ENCODE peak calls at places on chromosomes 5 and 9, in six cellular contexts. K is stomach, E is GM23338, C is sigmoid colon, J is breast epithelium, P is prostate gland. B is an unnamed sample.

GRCh38 chr5:68644971-68645370 is 429.4 kb downstream of the PIK3R1 start:
- DNase-seq in K (no peak), E (no peak), P (no peak), C (no peak), J (no peak), B (no peak)

GRCh38 chr5:12616093-12616492 is 711.8 kb upstream of the CTNND2 start:
- DNase-seq in K (no peak), C (no peak), J (no peak), E (no peak), P (no peak), B (no peak)

GRCh38 chr9:19788614-19789271 is at the start of gene SLC24A2:
- DNase-seq in J (no peak), P (no peak), K (no peak), C (no peak), E (peak), B (no peak)

GRCh38 chr5:116990010-116990409 is 415.4 kb upstream of the SEMA6A start:
- DNase-seq in E (peak), K (no peak), J (no peak), C (no peak), P (no peak), B (no peak)

GRCh38 chr9:125521462-125522327 is 185.3 kb downstream of the MAPKAP1 start:
- DNase-seq in C (no peak), P (no peak), J (no peak), K (no peak), E (no peak), B (peak)

GRCh38 chr5:141958113-141958512 is at the start of gene PCDH12:
- DNase-seq in J (no peak), K (no peak), C (peak), P (no peak), E (peak), B (no peak)

GRCh38 chr9:133891741-133892140 is 100.4 kb downstream of the VAV2 start:
- DNase-seq in C (no peak), K (no peak), P (no peak), E (no peak), J (no peak), B (no peak)

GRCh38 chr9:72022846-72023245 is 37.6 kb downstream of the C9orf57 start:
- DNase-seq in C (no peak), E (no peak), J (no peak), P (no peak), K (no peak), B (no peak)

GRCh38 chr5:176400382-176401156 is 12.0 kb downstream of the HIGD2A start:
- DNase-seq in K (peak), P (no peak), C (peak), E (no peak), J (no peak), B (no peak)

GRCh38 chr5:141878186-141878770 is at the start of gene PCDH1:
- DNase-seq in J (peak), P (peak), K (peak), C (no peak), E (peak), B (no peak)

GRCh38 chr5:107455111-107455544 is 215.6 kb downstream of the EFNA5 start:
- DNase-seq in E (no peak), K (no peak), J (no peak), C (no peak), P (no peak), B (no peak)

GRCh38 chr9:120931278-120932085 is 4.9 kb upstream of the TRAF1 start:
- DNase-seq in E (no peak), C (no peak), J (no peak), K (peak), P (no peak), B (peak)

GRCh38 chr5:60688980-60689379 is 11.0 kb downstream of the DEPDC1B start:
- DNase-seq in K (no peak), J (no peak), C (no peak), E (no peak), P (no peak), B (no peak)
- TF ChIP-seq CTCF in K (no peak), J (no peak), C (no peak), E (peak), P (no peak), B (no peak)

GRCh38 chr5:175123542-175123941 is 320.4 kb downstream of the DRD1 start:
- DNase-seq in J (no peak), K (no peak), P (no peak), E (no peak), C (no peak), B (no peak)
- TF ChIP-seq POLR2AphosphoS5 in J (no peak), K (no peak), P (no peak), E (no peak), C (no peak), B (no peak)

GRCh38 chr5:61132559-61132958 is 29.7 kb downstream of the SMIM15 start:
- DNase-seq in E (peak), C (no peak), J (no peak), P (no peak), K (no peak), B (no peak)
- TF ChIP-seq CTCF in E (no peak), C (no peak), J (no peak), P (no peak), K (no peak), B (no peak)

GRCh38 chr5:55234171-55234700 is 828 bp upstream of the CCNO start:
- DNase-seq in P (no peak), C (no peak), J (no peak), K (peak), E (peak), B (no peak)

GRCh38 chr5:55232194-55232984 is 1.0 kb downstream of the CCNO start:
- DNase-seq in J (no peak), E (peak), C (no peak), K (peak), P (peak), B (no peak)

GRCh38 chr5:55231029-55231475 is 2.4 kb downstream of the CCNO start:
- DNase-seq in E (no peak), P (no peak), J (no peak), K (no peak), C (no peak), B (no peak)

GRCh38 chr5:55231476-55232193 is 1.8 kb downstream of the CCNO start:
- DNase-seq in E (peak), J (no peak), K (no peak), P (no peak), C (no peak), B (no peak)

GRCh38 chr5:55232985-55233928 is at the start of gene CCNO:
- DNase-seq in P (peak), E (peak), K (peak), J (peak), C (peak), B (no peak)
- TF ChIP-seq POLR2AphosphoS5 in P (no peak), E (no peak), K (peak), J (no peak), C (peak), B (peak)

GRCh38 chr5:108481355-108481931 is 99.5 kb upstream of the FBXL17 start:
- DNase-seq in P (no peak), K (no peak), E (peak), J (no peak), C (no peak), B (peak)
- TF ChIP-seq CTCF in P (no peak), K (no peak), E (peak), J (no peak), C (no peak), B (peak)

DNA sequence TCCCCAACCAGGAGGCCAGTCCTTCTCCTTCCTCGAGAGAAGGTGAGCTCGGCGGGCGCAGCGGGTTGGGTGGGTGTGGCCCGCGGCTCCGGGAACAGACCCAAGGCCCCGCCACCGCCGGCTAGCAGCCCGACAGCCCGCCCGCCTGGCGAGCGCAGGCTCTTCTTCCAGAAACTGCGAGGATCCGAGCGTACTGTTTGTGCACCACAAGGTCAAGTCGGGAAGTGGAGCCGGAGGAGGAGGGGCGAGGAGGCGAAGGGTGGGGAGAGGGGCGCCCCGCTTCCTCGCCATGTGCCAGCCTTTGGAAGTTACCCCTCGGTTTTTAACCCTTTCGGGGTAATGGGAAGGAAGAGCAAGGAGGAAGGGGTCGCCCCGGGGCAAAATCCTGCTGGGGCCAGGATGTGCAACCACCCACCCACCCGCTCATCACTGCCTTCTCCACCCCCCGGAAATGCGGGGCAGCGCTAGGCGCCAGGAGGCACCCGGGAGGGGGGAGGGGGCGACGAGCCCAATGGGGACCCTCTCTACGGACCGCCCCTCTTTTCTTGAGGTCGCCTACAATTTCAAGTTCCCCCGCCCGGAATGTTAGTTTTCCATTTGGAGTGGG is 1.1 kb upstream of the JADE2 start:
- DNase-seq in E (peak), K (peak), J (peak), C (peak), P (peak), B (no peak)
- TF ChIP-seq POLR2AphosphoS5 in E (peak), K (peak), J (peak), C (peak), P (peak), B (peak)

DNA sequence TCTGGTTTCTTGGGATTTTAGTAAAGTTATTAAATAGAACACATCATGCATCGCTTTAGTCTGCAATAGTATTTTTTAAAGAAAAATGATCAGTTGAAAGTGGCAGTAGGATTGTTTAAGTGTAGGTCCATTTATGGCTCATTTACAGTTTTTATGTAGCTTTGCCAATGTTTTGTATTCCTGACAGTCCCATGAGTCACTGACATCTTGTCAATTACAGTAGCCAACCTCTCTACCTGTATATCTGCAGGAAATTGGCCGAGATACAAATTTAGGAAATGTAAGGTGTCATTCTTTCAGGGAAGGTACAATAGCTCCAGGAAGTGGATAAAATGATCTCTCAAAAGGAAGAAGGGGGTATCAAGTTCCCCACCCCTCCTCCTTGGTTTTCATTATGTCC is 47.7 kb upstream of the MTAP start:
- DNase-seq in C (no peak), K (no peak), J (no peak), P (no peak), E (no peak), B (no peak)
- TF ChIP-seq CTCF in C (no peak), K (no peak), J (no peak), P (no peak), E (no peak), B (no peak)

GRCh38 chr9:130292104-130292503 is 26.5 kb downstream of the HMCN2 start:
- DNase-seq in K (no peak), E (no peak), C (peak), P (no peak), J (no peak), B (no peak)
- TF ChIP-seq POLR2AphosphoS5 in K (no peak), E (no peak), C (peak), P (peak), J (no peak), B (no peak)

DNA sequence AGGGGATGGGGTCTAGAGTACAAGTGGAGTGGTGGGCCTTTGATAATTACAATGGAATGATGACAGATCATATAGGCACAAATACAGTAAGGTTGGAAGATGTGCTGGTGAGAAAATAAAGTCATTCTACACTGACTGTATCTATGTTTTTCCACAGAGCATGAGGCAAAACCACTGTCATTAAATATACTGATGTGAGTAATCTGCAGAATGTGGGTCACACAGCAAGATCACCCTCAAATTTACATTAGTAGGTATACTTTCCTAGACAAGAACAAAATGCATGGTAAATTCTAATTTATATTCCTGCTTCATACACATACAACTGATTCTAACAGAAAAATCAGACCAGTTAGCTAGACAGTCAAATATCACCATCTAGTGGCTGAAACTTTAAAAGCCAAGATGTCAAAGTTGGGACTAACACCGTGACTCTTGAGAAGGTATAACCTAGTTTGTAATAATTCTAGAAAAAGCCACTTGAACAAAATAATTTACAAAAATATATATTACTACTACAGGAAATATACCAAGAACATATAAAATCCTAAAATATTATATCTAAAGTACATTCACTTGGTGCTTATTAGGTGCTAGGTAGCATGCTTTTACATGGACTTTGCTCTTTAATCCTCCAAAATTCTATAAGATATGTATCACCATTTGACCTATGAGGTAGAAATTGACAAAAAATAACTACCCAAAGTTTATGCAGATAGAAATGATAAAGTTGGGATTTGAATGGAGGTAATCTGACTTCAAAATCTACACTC is 19.5 kb downstream of the TTC33 start:
- DNase-seq in K (no peak), C (no peak), J (no peak), P (no peak), E (peak), B (peak)
- TF ChIP-seq CTCF in K (no peak), C (peak), J (peak), P (peak), E (peak), B (peak)